ENCODE peak calls at places on chromosomes 13 and 19, in seven cellular contexts. U is HTR-8/SVneo, V is HCT116, L is ecto neural progenitor cell, R is brain microvascular endothelial cell, I is MM.1S, B is cardiac muscle cell. Y is an unnamed sample.

GRCh38 chr13:107234315-107234714 is 666.4 kb upstream of the ARGLU1 start:
- DNase-seq in L (no peak), U (no peak), I (no peak), R (no peak), B (peak; percentile 7), V (no peak), Y (no peak)

GRCh38 chr19:32662186-32662585 is 12.8 kb downstream of the ANKRD27 start:
- DNase-seq in U (no peak), B (no peak), I (no peak), L (no peak), R (peak; percentile 50), V (no peak), Y (no peak)

GRCh38 chr19:49847731-49848696 is 2.9 kb upstream of the PTOV1 start:
- DNase-seq in U (peak; percentile 53), B (no peak), R (peak; percentile 81), I (no peak), L (no peak), V (peak; percentile 46), Y (no peak)

GRCh38 chr13:63092461-63092860 is 1676.8 kb upstream of the PCDH20 start:
- DNase-seq in U (no peak), V (no peak), B (no peak), I (no peak), R (no peak), L (no peak), Y (no peak)

GRCh38 chr19:13007292-13008045 is 12.2 kb downstream of the NFIX start:
- DNase-seq in I (no peak), V (no peak), B (no peak), R (no peak), L (no peak), U (no peak), Y (no peak)

GRCh38 chr19:8209111-8209964 is at the start of gene CERS4:
- DNase-seq in R (peak; percentile 6), L (peak; percentile 94), V (no peak), B (peak; percentile 90), I (no peak), U (peak; percentile 86), Y (peak; percentile 91)

GRCh38 chr13:48873081-48873480 is 102.6 kb upstream of the FNDC3A start:
- DNase-seq in B (no peak), U (no peak), L (no peak), V (no peak), I (no peak), R (no peak), Y (no peak)

GRCh38 chr13:102708991-102709390 is 14.1 kb upstream of the METTL21C start:
- DNase-seq in B (no peak), V (no peak), L (no peak), R (no peak), U (no peak), I (no peak), Y (no peak)

GRCh38 chr19:7668842-7669241 is at the start of gene RETN:
- DNase-seq in U (no peak), V (no peak), B (no peak), I (no peak), L (no peak), R (no peak), Y (no peak)

GRCh38 chr19:16285769-16286564 is 38.7 kb upstream of the KLF2 start:
- DNase-seq in U (no peak), L (no peak), B (peak; percentile 53), I (no peak), R (no peak), V (no peak), Y (peak; percentile 21)

GRCh38 chr13:41383400-41383799 is 72.3 kb downstream of the NAA16 start:
- DNase-seq in R (no peak), U (no peak), B (no peak), I (no peak), V (no peak), L (no peak), Y (no peak)

GRCh38 chr19:3036119-3036794 is 7.2 kb upstream of the TLE2 start:
- DNase-seq in U (peak; percentile 71), L (peak; percentile 98), V (peak; percentile 82), B (peak; percentile 95), I (peak; percentile 76), R (peak; percentile 88), Y (peak; percentile 94)

GRCh38 chr13:104318121-104318520 is 1251.9 kb upstream of the SLC10A2 start:
- DNase-seq in R (peak; percentile 71), L (no peak), V (peak; percentile 4), U (peak; percentile 8), I (peak; percentile 11), B (peak; percentile 9), Y (no peak)

GRCh38 chr13:26628706-26629105 is 71.2 kb downstream of the WASF3 start:
- DNase-seq in U (peak; percentile 8), V (no peak), R (peak; percentile 24), B (peak; percentile 23), L (no peak), I (no peak), Y (no peak)

GRCh38 chr19:55519461-55520311 is 17.2 kb downstream of the SBK2 start:
- DNase-seq in I (no peak), B (no peak), V (no peak), R (peak; percentile 72), U (no peak), L (no peak), Y (no peak)

GRCh38 chr13:110317093-110317492 is 10.0 kb downstream of the COL4A2 start:
- DNase-seq in I (no peak), V (no peak), U (no peak), L (no peak), R (no peak), B (no peak), Y (no peak)

GRCh38 chr13:76885203-76886004 is 801 bp downstream of the KCTD12 start:
- DNase-seq in U (peak; percentile 24), L (peak; percentile 78), I (peak; percentile 71), R (peak; percentile 67), V (no peak), B (peak; percentile 72), Y (peak; percentile 68)

GRCh38 chr13:114096811-114097503 is 35.5 kb downstream of the RASA3 start:
- DNase-seq in V (no peak), I (no peak), R (no peak), L (no peak), B (no peak), U (no peak), Y (no peak)

GRCh38 chr13:28429685-28430290 is 65.1 kb downstream of the FLT1 start:
- DNase-seq in R (no peak), B (no peak), V (no peak), L (no peak), U (no peak), I (peak; percentile 73), Y (no peak)

GRCh38 chr13:50676602-50677001 is 166.9 kb downstream of the DLEU7 start:
- DNase-seq in B (no peak), R (peak; percentile 89), U (no peak), V (no peak), L (no peak), I (no peak), Y (no peak)

GRCh38 chr13:30334663-30335386 is 27.5 kb upstream of the KATNAL1 start:
- DNase-seq in V (peak; percentile 59), R (no peak), I (no peak), U (no peak), B (peak; percentile 31), L (no peak), Y (no peak)

GRCh38 chr13:110854866-110855265 is 60.0 kb downstream of the ANKRD10 start:
- DNase-seq in R (no peak), I (no peak), U (no peak), B (no peak), L (no peak), V (no peak), Y (no peak)

GRCh38 chr13:106597759-106598395 is 29.9 kb upstream of the ARGLU1 start:
- DNase-seq in I (no peak), B (no peak), L (no peak), U (no peak), V (no peak), R (no peak), Y (no peak)

GRCh38 chr13:29805994-29806748 is 44.2 kb downstream of the UBL3 start:
- DNase-seq in L (no peak), R (no peak), B (no peak), U (no peak), V (no peak), I (no peak), Y (no peak)

GRCh38 chr13:41216160-41216559 is 21.8 kb upstream of the KBTBD7 start:
- DNase-seq in L (no peak), U (peak; percentile 6), R (no peak), I (no peak), V (no peak), B (no peak), Y (no peak)

GRCh38 chr13:106296723-106297122 is 238.7 kb downstream of the EFNB2 start:
- DNase-seq in R (no peak), L (no peak), I (no peak), B (no peak), V (no peak), U (no peak), Y (no peak)

GRCh38 chr13:26760835-26761582 is 423 bp upstream of the GPR12 start:
- DNase-seq in I (no peak), L (no peak), U (no peak), V (no peak), B (no peak), R (no peak), Y (peak; percentile 43)

GRCh38 chr13:25085125-25085742 is 10.7 kb upstream of the PABPC3 start:
- DNase-seq in U (peak; percentile 15), I (peak; percentile 20), V (peak; percentile 36), L (no peak), R (peak; percentile 51), B (peak; percentile 71), Y (peak; percentile 36)

GRCh38 chr13:42333613-42334328 is 61.8 kb downstream of the AKAP11 start:
- DNase-seq in I (peak; percentile 54), U (peak; percentile 15), R (peak; percentile 29), V (no peak), B (peak; percentile 49), L (peak; percentile 49), Y (no peak)

GRCh38 chr19:28614634-28615545 is 598.1 kb downstream of the UQCRFS1 start:
- DNase-seq in B (no peak), V (no peak), L (no peak), I (no peak), R (no peak), U (no peak), Y (no peak)

GRCh38 chr19:7500811-7501450 is 12.1 kb upstream of the PEX11G start:
- DNase-seq in R (peak; percentile 39), L (peak; percentile 86), V (peak; percentile 78), U (peak; percentile 83), I (no peak), B (peak; percentile 78), Y (peak; percentile 83)

GRCh38 chr13:39597828-39598227 is 5.2 kb downstream of the LHFPL6 start:
- DNase-seq in L (no peak), I (no peak), B (no peak), V (no peak), R (peak; percentile 42), U (no peak), Y (no peak)